ENCODE peak calls at places on chromosomes 11 and 22, in nine cellular contexts. One of them, this sample, is unnamed. For H3K4me1, the result is how much of the 10 kb centered on the place peaks cover.

GRCh38 chr11:2445948-2446551 is 1.2 kb downstream of the KCNQ1 start:
- DNase-seq in ovary: no peak
- DNase-seq in A549: no peak
- DNase-seq in Peyer's patch: no peak
- DNase-seq in transverse colon: peak
- DNase-seq in tibial nerve: no peak
- DNase-seq in esophagus squamous epithelium: no peak
- DNase-seq in uterus: no peak
- DNase-seq in upper lobe of left lung: peak
- DNase-seq in this sample: no peak

GRCh38 chr22:38694945-38695344 is 5.8 kb downstream of the JOSD1 start:
- DNase-seq in esophagus squamous epithelium: no peak
- DNase-seq in transverse colon: no peak
- DNase-seq in tibial nerve: no peak
- DNase-seq in Peyer's patch: no peak
- DNase-seq in uterus: no peak
- DNase-seq in ovary: no peak
- DNase-seq in A549: no peak
- DNase-seq in upper lobe of left lung: no peak
- DNase-seq in this sample: no peak

GRCh38 chr11:848380-848931 is 5.8 kb downstream of the TSPAN4 start:
- DNase-seq in Peyer's patch: peak
- DNase-seq in ovary: peak
- DNase-seq in esophagus squamous epithelium: no peak
- DNase-seq in A549: peak
- DNase-seq in transverse colon: peak
- DNase-seq in tibial nerve: no peak
- DNase-seq in uterus: no peak
- DNase-seq in upper lobe of left lung: no peak
- DNase-seq in this sample: no peak

GRCh38 chr11:63818609-63819008 is 5.4 kb downstream of the SPINDOC start:
- DNase-seq in ovary: no peak
- DNase-seq in uterus: no peak
- DNase-seq in upper lobe of left lung: peak
- DNase-seq in esophagus squamous epithelium: no peak
- DNase-seq in A549: no peak
- DNase-seq in transverse colon: no peak
- DNase-seq in Peyer's patch: no peak
- DNase-seq in tibial nerve: no peak
- DNase-seq in this sample: no peak

GRCh38 chr11:95154514-95154913 is 64.9 kb downstream of the ENDOD1 start:
- DNase-seq in esophagus squamous epithelium: no peak
- DNase-seq in transverse colon: peak
- DNase-seq in Peyer's patch: peak
- DNase-seq in ovary: no peak
- DNase-seq in upper lobe of left lung: no peak
- DNase-seq in tibial nerve: peak
- DNase-seq in A549: peak
- DNase-seq in uterus: no peak
- DNase-seq in this sample: peak

GRCh38 chr11:65743928-65744698 is 23.5 kb upstream of the RNASEH2C start:
- DNase-seq in tibial nerve: no peak
- DNase-seq in transverse colon: peak
- DNase-seq in uterus: no peak
- DNase-seq in A549: peak
- DNase-seq in Peyer's patch: no peak
- DNase-seq in ovary: no peak
- DNase-seq in esophagus squamous epithelium: no peak
- DNase-seq in upper lobe of left lung: peak
- DNase-seq in this sample: no peak

GRCh38 chr22:45006873-45007246 is 2.9 kb downstream of the PHF21B start:
- DNase-seq in upper lobe of left lung: peak
- DNase-seq in Peyer's patch: no peak
- DNase-seq in uterus: peak
- DNase-seq in A549: no peak
- DNase-seq in esophagus squamous epithelium: no peak
- DNase-seq in ovary: no peak
- DNase-seq in tibial nerve: no peak
- DNase-seq in transverse colon: no peak
- DNase-seq in this sample: peak

GRCh38 chr11:76794371-76795284 is 11.5 kb downstream of the TSKU start:
- DNase-seq in tibial nerve: no peak
- DNase-seq in A549: no peak
- DNase-seq in ovary: no peak
- DNase-seq in Peyer's patch: no peak
- DNase-seq in upper lobe of left lung: no peak
- DNase-seq in transverse colon: no peak
- DNase-seq in uterus: peak
- DNase-seq in esophagus squamous epithelium: no peak
- DNase-seq in this sample: no peak

GRCh38 chr22:20940178-20940790 is 23.1 kb downstream of the CRKL start:
- DNase-seq in transverse colon: no peak
- DNase-seq in esophagus squamous epithelium: no peak
- DNase-seq in upper lobe of left lung: no peak
- DNase-seq in tibial nerve: no peak
- DNase-seq in Peyer's patch: no peak
- DNase-seq in A549: no peak
- DNase-seq in ovary: no peak
- DNase-seq in uterus: no peak
- DNase-seq in this sample: no peak

GRCh38 chr22:50061824-50062355 is 3.8 kb upstream of the TTLL8 start:
- DNase-seq in ovary: no peak
- DNase-seq in tibial nerve: no peak
- DNase-seq in upper lobe of left lung: no peak
- DNase-seq in transverse colon: no peak
- DNase-seq in esophagus squamous epithelium: no peak
- DNase-seq in A549: no peak
- DNase-seq in uterus: no peak
- DNase-seq in Peyer's patch: no peak
- DNase-seq in this sample: no peak

GRCh38 chr11:78833237-78833636 is 258.6 kb upstream of the NARS2 start:
- DNase-seq in transverse colon: no peak
- DNase-seq in esophagus squamous epithelium: no peak
- DNase-seq in ovary: no peak
- DNase-seq in Peyer's patch: no peak
- DNase-seq in tibial nerve: no peak
- DNase-seq in uterus: no peak
- DNase-seq in upper lobe of left lung: no peak
- DNase-seq in A549: no peak
- DNase-seq in this sample: no peak

GRCh38 chr22:25141994-25142620 is 57.6 kb upstream of the CRYBB3 start:
- DNase-seq in transverse colon: no peak
- DNase-seq in Peyer's patch: no peak
- DNase-seq in upper lobe of left lung: no peak
- DNase-seq in esophagus squamous epithelium: no peak
- DNase-seq in tibial nerve: no peak
- DNase-seq in A549: no peak
- DNase-seq in uterus: no peak
- DNase-seq in ovary: no peak
- DNase-seq in this sample: no peak

GRCh38 chr22:43878079-43878795 is 13.6 kb downstream of the PNPLA5 start:
- DNase-seq in tibial nerve: no peak
- DNase-seq in upper lobe of left lung: no peak
- DNase-seq in A549: no peak
- DNase-seq in transverse colon: no peak
- DNase-seq in uterus: no peak
- DNase-seq in Peyer's patch: no peak
- DNase-seq in ovary: peak
- DNase-seq in esophagus squamous epithelium: no peak
- DNase-seq in this sample: no peak

GRCh38 chr11:945986-946385 is 20.3 kb downstream of the AP2A2 start:
- DNase-seq in tibial nerve: no peak
- DNase-seq in upper lobe of left lung: no peak
- DNase-seq in Peyer's patch: no peak
- DNase-seq in esophagus squamous epithelium: no peak
- DNase-seq in transverse colon: no peak
- DNase-seq in ovary: no peak
- DNase-seq in uterus: no peak
- DNase-seq in A549: no peak
- DNase-seq in this sample: no peak

GRCh38 chr11:64588701-64589100 is 2.3 kb upstream of the SLC22A12 start:
- DNase-seq in uterus: no peak
- DNase-seq in A549: no peak
- DNase-seq in esophagus squamous epithelium: no peak
- DNase-seq in Peyer's patch: no peak
- DNase-seq in tibial nerve: no peak
- DNase-seq in ovary: no peak
- DNase-seq in upper lobe of left lung: no peak
- DNase-seq in transverse colon: no peak
- DNase-seq in this sample: no peak

GRCh38 chr22:39408173-39408572 is 8.6 kb downstream of the TAB1 start:
- DNase-seq in ovary: no peak
- DNase-seq in A549: no peak
- DNase-seq in transverse colon: no peak
- DNase-seq in uterus: no peak
- DNase-seq in esophagus squamous epithelium: no peak
- DNase-seq in Peyer's patch: no peak
- DNase-seq in tibial nerve: peak
- DNase-seq in upper lobe of left lung: no peak
- DNase-seq in this sample: no peak

DNA sequence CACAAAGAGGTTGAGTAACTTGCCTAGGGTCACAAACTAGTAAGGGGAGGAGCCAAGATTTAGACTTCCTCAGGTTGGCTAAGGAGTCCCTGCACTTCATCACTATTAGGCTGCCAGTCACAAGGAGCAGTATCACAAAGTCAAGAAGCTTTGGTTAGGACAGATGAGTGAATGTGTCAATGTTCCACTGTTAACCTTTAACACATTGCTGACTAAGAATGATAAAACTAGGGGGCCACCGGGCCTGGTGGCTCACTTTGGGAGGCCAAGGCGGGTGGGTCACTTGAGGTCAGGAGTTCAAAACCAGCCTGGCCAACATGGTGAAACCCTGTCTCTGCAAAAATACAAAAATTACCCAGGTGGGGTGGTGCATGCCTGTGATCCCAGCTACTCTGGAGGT is 32.0 kb downstream of the TMEM123 start:
- DNase-seq in uterus: no peak
- DNase-seq in transverse colon: no peak
- DNase-seq in Peyer's patch: no peak
- DNase-seq in tibial nerve: no peak
- DNase-seq in esophagus squamous epithelium: no peak
- DNase-seq in A549: no peak
- DNase-seq in upper lobe of left lung: peak
- DNase-seq in ovary: no peak
- DNase-seq in this sample: no peak
- H3K27ac ChIP-seq in uterus: no peak
- H3K27ac ChIP-seq in transverse colon: no peak
- H3K27ac ChIP-seq in Peyer's patch: no peak
- H3K27ac ChIP-seq in tibial nerve: peak
- H3K27ac ChIP-seq in esophagus squamous epithelium: no peak
- H3K27ac ChIP-seq in A549: no peak
- H3K27ac ChIP-seq in upper lobe of left lung: no peak
- H3K27ac ChIP-seq in ovary: no peak
- H3K27ac ChIP-seq in this sample: no peak

GRCh38 chr11:86062719-86063118 is 6.2 kb downstream of the PICALM start:
- DNase-seq in transverse colon: no peak
- DNase-seq in Peyer's patch: no peak
- DNase-seq in uterus: no peak
- DNase-seq in tibial nerve: no peak
- DNase-seq in upper lobe of left lung: no peak
- DNase-seq in esophagus squamous epithelium: no peak
- DNase-seq in ovary: no peak
- DNase-seq in A549: no peak
- DNase-seq in this sample: no peak
- H3K4me1 ChIP-seq in transverse colon: under half
- H3K4me1 ChIP-seq in Peyer's patch: under half
- H3K4me1 ChIP-seq in uterus: under half
- H3K4me1 ChIP-seq in tibial nerve: under half
- H3K4me1 ChIP-seq in upper lobe of left lung: half or more
- H3K4me1 ChIP-seq in esophagus squamous epithelium: half or more
- H3K4me1 ChIP-seq in ovary: under half
- H3K4me1 ChIP-seq in A549: under half
- H3K4me1 ChIP-seq in this sample: under half

GRCh38 chr22:30434775-30435315 is 9.3 kb downstream of the MTFP1 start:
- DNase-seq in upper lobe of left lung: no peak
- DNase-seq in uterus: no peak
- DNase-seq in transverse colon: no peak
- DNase-seq in ovary: no peak
- DNase-seq in A549: no peak
- DNase-seq in Peyer's patch: no peak
- DNase-seq in esophagus squamous epithelium: no peak
- DNase-seq in tibial nerve: no peak
- DNase-seq in this sample: no peak

GRCh38 chr22:30433227-30433626 is 7.7 kb downstream of the MTFP1 start:
- DNase-seq in tibial nerve: no peak
- DNase-seq in ovary: no peak
- DNase-seq in uterus: no peak
- DNase-seq in esophagus squamous epithelium: no peak
- DNase-seq in transverse colon: no peak
- DNase-seq in Peyer's patch: no peak
- DNase-seq in A549: no peak
- DNase-seq in upper lobe of left lung: no peak
- DNase-seq in this sample: no peak

GRCh38 chr22:30433773-30434172 is 8.2 kb downstream of the MTFP1 start:
- DNase-seq in A549: no peak
- DNase-seq in Peyer's patch: no peak
- DNase-seq in upper lobe of left lung: no peak
- DNase-seq in ovary: no peak
- DNase-seq in transverse colon: no peak
- DNase-seq in uterus: no peak
- DNase-seq in esophagus squamous epithelium: no peak
- DNase-seq in tibial nerve: no peak
- DNase-seq in this sample: no peak

GRCh38 chr22:30436196-30436595 is 10.6 kb downstream of the MTFP1 start:
- DNase-seq in Peyer's patch: no peak
- DNase-seq in tibial nerve: no peak
- DNase-seq in transverse colon: no peak
- DNase-seq in esophagus squamous epithelium: no peak
- DNase-seq in upper lobe of left lung: no peak
- DNase-seq in uterus: no peak
- DNase-seq in ovary: no peak
- DNase-seq in A549: no peak
- DNase-seq in this sample: no peak

DNA sequence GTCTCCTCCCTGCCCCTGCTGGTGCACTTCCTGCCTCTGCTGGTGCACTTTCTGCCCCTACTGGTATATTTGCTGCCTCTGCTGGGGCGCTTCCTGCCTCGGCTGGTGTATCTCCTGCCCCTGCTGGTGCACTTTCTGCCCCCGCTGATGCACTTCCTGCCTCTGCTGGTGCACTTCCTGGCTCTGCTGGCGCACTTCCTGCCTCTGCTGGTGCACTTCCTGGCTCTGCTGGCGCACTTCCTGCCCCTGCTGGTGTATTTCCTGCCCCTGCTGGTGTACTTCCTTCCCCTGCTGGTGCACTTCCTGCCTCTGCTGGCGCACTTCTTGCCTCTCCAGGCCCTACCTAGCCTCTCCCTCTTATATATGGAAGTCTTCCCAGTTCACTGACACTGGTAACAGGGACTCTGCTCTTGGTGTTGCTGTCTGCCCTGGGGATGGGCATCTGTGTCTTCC is 10.1 kb downstream of the MTFP1 start:
- DNase-seq in upper lobe of left lung: no peak
- DNase-seq in esophagus squamous epithelium: no peak
- DNase-seq in Peyer's patch: peak
- DNase-seq in ovary: no peak
- DNase-seq in uterus: peak
- DNase-seq in A549: no peak
- DNase-seq in transverse colon: peak
- DNase-seq in tibial nerve: no peak
- DNase-seq in this sample: no peak
- TF ChIP-seq POLR2A in upper lobe of left lung: no peak
- TF ChIP-seq POLR2A in esophagus squamous epithelium: no peak
- TF ChIP-seq POLR2A in Peyer's patch: no peak
- TF ChIP-seq POLR2A in ovary: no peak
- TF ChIP-seq POLR2A in uterus: no peak
- TF ChIP-seq POLR2A in A549: no peak
- TF ChIP-seq POLR2A in transverse colon: no peak
- TF ChIP-seq POLR2A in tibial nerve: no peak
- TF ChIP-seq POLR2A in this sample: no peak

GRCh38 chr11:130180491-130180890 is 20.9 kb downstream of the ST14 start:
- DNase-seq in esophagus squamous epithelium: no peak
- DNase-seq in Peyer's patch: no peak
- DNase-seq in tibial nerve: no peak
- DNase-seq in A549: no peak
- DNase-seq in upper lobe of left lung: no peak
- DNase-seq in uterus: no peak
- DNase-seq in ovary: no peak
- DNase-seq in transverse colon: no peak
- DNase-seq in this sample: no peak
- H3K27ac ChIP-seq in esophagus squamous epithelium: peak
- H3K27ac ChIP-seq in Peyer's patch: peak
- H3K27ac ChIP-seq in tibial nerve: peak
- H3K27ac ChIP-seq in A549: no peak
- H3K27ac ChIP-seq in upper lobe of left lung: peak
- H3K27ac ChIP-seq in uterus: no peak
- H3K27ac ChIP-seq in ovary: no peak
- H3K27ac ChIP-seq in transverse colon: peak
- H3K27ac ChIP-seq in this sample: no peak

This sample was measured in prostate gland.